ENCODE peak calls at places on chromosomes 16 and 17, in four cellular contexts. T is kidney, B is PC-3, M is mammary epithelial cell. Q is an unnamed sample.

GRCh38 chr17:13384626-13385025 is 217.1 kb downstream of the HS3ST3A1 start:
- DNase-seq in T (no peak), B (no peak), M (peak; percentile 42), Q (no peak)

GRCh38 chr17:28957277-28957991 is 6.1 kb upstream of the PHF12 start:
- DNase-seq in T (no peak), B (no peak), M (no peak), Q (no peak)

GRCh38 chr16:19589771-19590302 is 34.3 kb downstream of the VPS35L start:
- DNase-seq in T (no peak), B (no peak), M (no peak), Q (peak; percentile 91)

GRCh38 chr17:82832411-82832810 is 7.4 kb downstream of the ZNF750 start:
- DNase-seq in T (peak; percentile 61), B (no peak), M (no peak), Q (no peak)

GRCh38 chr16:86064431-86065250 is 165.7 kb downstream of the IRF8 start:
- DNase-seq in T (peak; percentile 47), B (no peak), M (peak; percentile 4), Q (no peak)

GRCh38 chr16:75064403-75065148 is 52.0 kb downstream of the LDHD start:
- DNase-seq in T (no peak), B (peak; percentile 74), M (no peak), Q (no peak)

GRCh38 chr16:2973081-2973480 is 3.9 kb downstream of the PAQR4 start:
- DNase-seq in T (no peak), B (no peak), M (no peak), Q (no peak)

GRCh38 chr17:21296097-21297025 is 11.8 kb downstream of the MAP2K3 start:
- DNase-seq in T (peak; percentile 92), B (no peak), M (no peak), Q (peak; percentile 79)

GRCh38 chr17:2954898-2955445 is 108.4 kb downstream of the OR1D5 start:
- DNase-seq in T (no peak), B (peak; percentile 94), M (peak; percentile 98), Q (peak; percentile 95)

GRCh38 chr17:43020789-43021738 is 1.1 kb downstream of the VAT1 start:
- DNase-seq in T (peak; percentile 91), B (peak; percentile 40), M (peak; percentile 47), Q (peak; percentile 89)

GRCh38 chr17:81845361-81845760 is 10.5 kb upstream of the PPP1R27 start:
- DNase-seq in T (no peak), B (no peak), M (no peak), Q (no peak)

GRCh38 chr16:54847207-54847606 is 83.5 kb upstream of the IRX5 start:
- DNase-seq in T (no peak), B (no peak), M (peak; percentile 100), Q (peak; percentile 0)

GRCh38 chr16:85227924-85228462 is 115.7 kb upstream of the CIBAR2 start:
- DNase-seq in T (no peak), B (no peak), M (no peak), Q (peak; percentile 93)

GRCh38 chr16:67458121-67458641 is 22.8 kb downstream of the ATP6V0D1 start:
- DNase-seq in T (no peak), B (no peak), M (no peak), Q (peak; percentile 45)
- H3K27ac ChIP-seq in T (peak overlapping the region; percentile 80), B (no peak overlapping the region), M (no peak overlapping the region), Q (peak overlapping the region; percentile 32)

DNA sequence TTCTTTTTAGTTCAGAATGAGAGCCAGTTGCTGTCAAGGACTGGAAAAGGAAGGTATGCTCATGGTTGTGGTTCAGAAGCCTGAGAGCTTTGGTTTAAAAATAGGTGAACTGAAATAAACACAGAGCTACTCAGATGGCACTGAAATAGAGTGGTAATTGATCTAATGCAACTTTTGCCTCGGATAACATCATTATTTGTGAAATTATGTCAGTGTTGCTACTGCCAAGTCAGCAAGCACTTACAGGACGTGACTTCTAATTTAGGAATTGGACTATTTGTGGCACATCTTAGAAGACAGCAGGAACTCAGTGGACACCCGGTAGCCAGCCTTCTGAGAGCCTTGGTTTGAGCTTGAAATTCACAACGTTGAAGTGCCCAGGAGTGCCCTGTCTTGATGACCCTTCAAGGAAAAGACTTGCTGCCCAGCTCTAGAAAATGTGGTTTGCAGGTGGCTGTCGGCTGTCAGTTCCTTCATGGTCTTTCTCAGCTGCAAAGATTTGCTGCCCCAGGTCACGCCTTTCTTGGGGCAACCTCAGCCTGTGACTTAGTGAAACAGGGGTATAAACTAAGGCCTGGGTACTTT is 42.0 kb upstream of the XYLT1 start:
- DNase-seq in T (no peak), B (no peak), M (no peak), Q (peak; percentile 73)
- H3K9ac ChIP-seq in T (no peak overlapping the region), B (no peak overlapping the region), M (no peak overlapping the region), Q (no peak overlapping the region)

DNA sequence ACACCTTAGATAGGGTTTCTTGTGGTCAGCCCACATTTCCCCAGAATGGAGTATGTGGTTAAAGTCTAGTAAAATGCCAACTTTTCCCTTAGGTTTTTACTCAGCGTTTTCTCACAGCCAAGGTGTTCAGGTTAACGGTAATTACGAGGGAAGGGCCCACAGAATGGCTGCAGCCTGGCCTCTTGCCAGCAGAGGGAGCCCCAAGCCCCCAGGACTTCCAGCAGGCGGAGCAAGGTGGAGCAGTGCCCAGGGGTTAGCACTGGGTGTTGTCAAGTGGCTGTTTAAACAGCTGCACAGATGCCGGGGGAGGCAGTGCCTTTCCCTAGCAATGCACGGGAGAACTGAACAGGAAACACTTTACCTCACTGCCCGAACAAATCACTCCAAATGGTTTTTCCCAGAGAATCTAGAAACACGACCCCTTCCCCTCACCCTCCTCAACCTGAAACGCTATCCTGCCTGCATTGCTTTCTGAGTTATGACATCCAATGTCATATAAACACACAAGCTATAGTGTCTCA is 6.6 kb downstream of the PHB1 start:
- DNase-seq in T (peak; percentile 89), B (peak; percentile 77), M (peak; percentile 43), Q (peak; percentile 61)
- H3K27ac ChIP-seq in T (no peak overlapping the region), B (no peak overlapping the region), M (no peak overlapping the region), Q (no peak overlapping the region)

GRCh38 chr17:8149419-8150193 is 2.6 kb downstream of the PER1 start:
- DNase-seq in T (peak; percentile 77), B (no peak), M (no peak), Q (no peak)
- H3K9ac ChIP-seq in T (no peak overlapping the region), B (no peak overlapping the region), M (no peak overlapping the region), Q (no peak overlapping the region)

GRCh38 chr17:45143101-45143670 is 5.1 kb upstream of the HEXIM1 start:
- DNase-seq in T (peak; percentile 60), B (no peak), M (no peak), Q (peak; percentile 3)
- H3K27ac ChIP-seq in T (peak overlapping the region; percentile 93), B (no peak overlapping the region), M (no peak overlapping the region), Q (peak overlapping the region; percentile 81)

DNA sequence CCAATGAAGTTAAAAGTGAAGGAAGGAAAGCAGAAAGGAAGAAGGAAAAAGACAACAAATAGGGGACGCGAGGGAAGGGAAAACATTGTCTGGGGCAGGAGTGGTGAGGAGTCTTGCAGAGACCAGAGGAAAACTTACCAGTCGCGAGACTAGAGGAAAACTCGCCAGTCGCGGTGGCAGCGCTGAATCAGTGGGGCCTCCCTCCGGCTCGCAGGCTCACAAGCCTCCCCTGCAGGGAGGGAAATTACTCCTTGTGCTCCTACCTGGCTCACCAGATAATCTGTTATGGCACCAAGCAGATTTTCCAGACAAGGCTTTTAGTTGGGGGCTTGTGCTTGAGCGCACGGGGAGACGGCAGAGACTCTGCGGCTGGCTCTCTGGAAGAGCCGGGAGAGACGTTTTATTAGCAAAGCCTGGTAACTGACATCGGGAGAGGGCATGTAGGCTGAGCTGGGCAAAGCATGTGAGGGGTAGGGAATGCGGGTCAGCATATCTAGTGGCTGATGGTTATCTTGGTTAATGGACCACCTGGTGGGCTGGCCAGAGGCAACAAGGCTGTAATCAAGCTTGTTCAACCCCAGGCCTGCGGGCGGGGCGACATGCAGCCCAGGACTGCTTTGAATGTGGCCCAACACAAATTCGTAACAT is 37.1 kb downstream of the LCMT1 start:
- DNase-seq in T (no peak), B (no peak), M (no peak), Q (no peak)
- H3K9ac ChIP-seq in T (no peak overlapping the region), B (no peak overlapping the region), M (no peak overlapping the region), Q (no peak overlapping the region)

Q was measured in GM23248.